ENCODE peak calls at places on chromosomes 7 and 10, in ten cellular contexts. T, C, A, V, P, J, H, M, B and Z are unnamed samples.

GRCh38 chr7:138691166-138691565 is 10.0 kb downstream of the SVOPL start:
- DNase-seq in H (no peak), J (no peak), V (no peak), B (no peak), P (no peak), A (no peak), M (no peak), C (no peak), T (no peak), Z (no peak)

GRCh38 chr10:26438534-26439269 is 561 bp downstream of the APBB1IP start:
- DNase-seq in J (no peak), V (peak), M (peak), C (no peak), T (peak), H (peak), B (peak), A (no peak), P (peak), Z (peak)

GRCh38 chr10:24207781-24208611 is 942 bp upstream of the KIAA1217 start:
- DNase-seq in H (no peak), P (no peak), V (peak), M (peak), T (no peak), J (no peak), A (no peak), B (no peak), C (peak), Z (no peak)

GRCh38 chr7:36820527-36821170 is 96.4 kb upstream of the AOAH start:
- DNase-seq in V (peak), B (no peak), H (no peak), A (no peak), C (no peak), M (peak), T (no peak), P (no peak), J (no peak), Z (no peak)

GRCh38 chr10:72254891-72255568 is 18.7 kb upstream of the DDIT4 start:
- DNase-seq in B (peak), V (peak), A (no peak), C (peak), M (peak), H (no peak), P (peak), J (peak), T (peak), Z (peak)

GRCh38 chr10:100570518-100570865 is 34.7 kb downstream of the HIF1AN start:
- DNase-seq in B (no peak), J (no peak), V (no peak), T (no peak), C (no peak), P (no peak), A (no peak), H (no peak), M (no peak), Z (no peak)

GRCh38 chr7:388961-389701 is 99.2 kb downstream of the FOXL3 start:
- DNase-seq in C (no peak), M (no peak), J (no peak), T (peak), V (no peak), H (no peak), P (no peak), A (no peak), B (no peak), Z (no peak)

GRCh38 chr10:26727005-26727404 is 29.5 kb downstream of the PDSS1 start:
- DNase-seq in H (no peak), C (no peak), T (no peak), P (no peak), V (no peak), A (no peak), B (no peak), J (no peak), M (no peak), Z (no peak)

GRCh38 chr7:6260291-6261183 is 11.9 kb downstream of the CYTH3 start:
- DNase-seq in B (no peak), V (peak), J (no peak), M (peak), C (no peak), T (no peak), P (no peak), A (no peak), H (no peak), Z (no peak)

GRCh38 chr10:132009575-132009974 is 27.9 kb upstream of the BNIP3 start:
- DNase-seq in M (no peak), V (no peak), J (no peak), P (no peak), C (no peak), B (no peak), A (no peak), T (no peak), H (no peak), Z (no peak)